ENCODE peak calls at places on chromosomes 5 and 9, in five cellular contexts. R is lower leg skin, V is HCT116, K is IMR-90, Q is Peyer's patch. E is an unnamed sample.
A peak's percentile ranks its signal among the peaks of the same experiment; 100 is the strongest.

GRCh38 chr5:96940586-96940985 is 4.7 kb downstream of the LNPEP start:
- DNase-seq in R (no peak), V (no peak), K (peak; percentile 32), Q (no peak), E (peak; percentile 7)

GRCh38 chr5:141182248-141182647 is at the start of gene PCDHB16:
- DNase-seq in R (no peak), V (no peak), K (peak; percentile 32), Q (no peak), E (no peak)

GRCh38 chr5:154519375-154519774 is 41.3 kb upstream of the HAND1 start:
- DNase-seq in R (no peak), V (no peak), K (peak; percentile 31), Q (no peak), E (no peak)

GRCh38 chr9:15176821-15177220 is 130.2 kb downstream of the TTC39B start:
- DNase-seq in R (no peak), V (no peak), K (no peak), Q (no peak), E (no peak)

GRCh38 chr5:132812123-132812948 is 766 bp upstream of the SOWAHA start:
- DNase-seq in R (no peak), V (no peak), K (no peak), Q (no peak), E (no peak)

GRCh38 chr9:17477816-17478215 is 101.0 kb upstream of the SH3GL2 start:
- DNase-seq in R (no peak), V (no peak), K (no peak), Q (no peak), E (no peak)

GRCh38 chr9:90884178-90884577 is 82.6 kb downstream of the SYK start:
- DNase-seq in R (no peak), V (no peak), K (no peak), Q (no peak), E (no peak)

GRCh38 chr9:130156672-130157071 is 15.5 kb upstream of the NCS1 start:
- DNase-seq in R (no peak), V (no peak), K (no peak), Q (no peak), E (no peak)

GRCh38 chr9:82369251-82369945 is 380.8 kb downstream of the SPATA31D1 start:
- DNase-seq in R (no peak), V (no peak), K (no peak), Q (no peak), E (no peak)

GRCh38 chr5:88952344-88952743 is 69.4 kb upstream of the MEF2C start:
- DNase-seq in R (no peak), V (peak; percentile 1), K (peak; percentile 25), Q (no peak), E (no peak)

GRCh38 chr9:94160594-94161501 is 76.6 kb downstream of the PTPDC1 start:
- DNase-seq in R (no peak), V (peak; percentile 44), K (no peak), Q (no peak), E (no peak)

GRCh38 chr9:134630861-134631260 is 10.7 kb upstream of the COL5A1 start:
- DNase-seq in R (no peak), V (no peak), K (no peak), Q (no peak), E (no peak)

GRCh38 chr9:128893354-128893753 is 11.4 kb downstream of the LRRC8A start:
- DNase-seq in R (no peak), V (no peak), K (no peak), Q (no peak), E (no peak)

GRCh38 chr9:98983295-98984268 is 39.9 kb downstream of the COL15A1 start:
- DNase-seq in R (no peak), V (no peak), K (peak; percentile 95), Q (no peak), E (no peak)

GRCh38 chr9:95817205-95817604 is 58.3 kb upstream of the ERCC6L2 start:
- DNase-seq in R (no peak), V (no peak), K (no peak), Q (no peak), E (no peak)

GRCh38 chr5:6736106-6736505 is 22.9 kb downstream of the TENT4A start:
- DNase-seq in R (no peak), V (no peak), K (no peak), Q (no peak), E (no peak)

GRCh38 chr9:1458503-1458902 is 408.3 kb downstream of the DMRT2 start:
- DNase-seq in R (peak; percentile 17), V (peak; percentile 7), K (peak; percentile 2), Q (no peak), E (peak; percentile 2)

GRCh38 chr5:14187660-14188059 is 44.5 kb downstream of the TRIO start:
- DNase-seq in R (no peak), V (no peak), K (no peak), Q (no peak), E (no peak)

GRCh38 chr5:14187157-14187556 is 44.0 kb downstream of the TRIO start:
- DNase-seq in R (no peak), V (no peak), K (no peak), Q (no peak), E (no peak)

GRCh38 chr5:14185336-14186131 is 42.4 kb downstream of the TRIO start:
- DNase-seq in R (no peak), V (no peak), K (peak; percentile 77), Q (no peak), E (no peak)

GRCh38 chr5:14184725-14185124 is 41.6 kb downstream of the TRIO start:
- DNase-seq in R (no peak), V (no peak), K (peak; percentile 77), Q (no peak), E (peak; percentile 18)

DNA sequence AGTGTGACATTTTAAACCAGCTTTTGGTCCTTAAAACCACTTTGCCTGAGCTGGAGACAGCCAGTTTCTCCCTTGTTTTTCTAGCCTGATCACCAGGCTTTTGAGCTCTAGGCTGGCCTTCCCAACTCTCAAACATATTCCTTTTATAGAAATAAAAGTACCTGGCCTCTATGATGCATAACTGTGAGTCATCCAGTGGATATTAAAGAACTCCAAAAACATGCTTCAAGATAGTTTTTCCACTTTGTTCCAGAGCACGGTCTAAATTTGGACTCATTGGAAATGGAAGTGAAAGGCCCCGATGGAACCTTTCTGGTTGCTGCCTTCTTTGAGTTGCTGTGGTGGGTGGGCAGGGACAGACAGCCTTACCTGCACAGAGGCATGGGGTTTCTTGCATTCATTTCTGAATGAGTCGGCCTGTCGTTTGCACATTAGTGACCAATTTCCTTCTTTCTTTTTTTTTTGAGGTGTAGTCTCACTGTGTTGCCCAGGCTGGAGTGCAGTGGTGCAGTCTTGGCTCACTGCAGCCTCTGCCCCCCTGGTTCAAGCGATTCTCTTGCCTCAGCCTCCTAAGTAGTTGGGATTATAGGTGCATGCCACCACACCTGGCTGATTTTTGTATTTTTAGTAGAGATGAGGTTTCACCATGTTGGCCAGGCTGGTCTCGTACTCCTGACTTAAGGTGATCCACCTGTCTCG is 43.1 kb downstream of the TRIO start:
- DNase-seq in R (no peak), V (no peak), K (peak; percentile 85), Q (no peak), E (no peak)
- TF ChIP-seq POLR2A in R (no peak), V (no peak), K (peak; percentile 65), Q (no peak), E (no peak)

GRCh38 chr5:177494356-177495195 is 2.8 kb downstream of the PDLIM7 start:
- DNase-seq in R (no peak), V (peak; percentile 49), K (peak; percentile 92), Q (no peak), E (peak; percentile 96)
- TF ChIP-seq POLR2A in R (no peak), V (no peak), K (no peak), Q (no peak), E (no peak)

GRCh38 chr5:51382759-51383493 is at the start of gene ISL1:
- DNase-seq in R (no peak), V (peak; percentile 57), K (peak; percentile 55), Q (no peak), E (no peak)
- TF ChIP-seq POLR2A in R (no peak), V (peak; percentile 44), K (no peak), Q (no peak), E (no peak)

GRCh38 chr9:137219757-137220316 is 2.2 kb downstream of the RNF208 start:
- DNase-seq in R (no peak), V (no peak), K (no peak), Q (no peak), E (no peak)

GRCh38 chr9:137217276-137218211 is 4.5 kb downstream of the RNF208 start:
- DNase-seq in R (peak; percentile 76), V (peak; percentile 53), K (no peak), Q (no peak), E (no peak)

GRCh38 chr9:137218212-137218753 is 3.8 kb downstream of the RNF208 start:
- DNase-seq in R (no peak), V (no peak), K (no peak), Q (no peak), E (no peak)

GRCh38 chr9:137220317-137221094 is 1.5 kb downstream of the RNF208 start:
- DNase-seq in R (no peak), V (no peak), K (no peak), Q (no peak), E (no peak)

DNA sequence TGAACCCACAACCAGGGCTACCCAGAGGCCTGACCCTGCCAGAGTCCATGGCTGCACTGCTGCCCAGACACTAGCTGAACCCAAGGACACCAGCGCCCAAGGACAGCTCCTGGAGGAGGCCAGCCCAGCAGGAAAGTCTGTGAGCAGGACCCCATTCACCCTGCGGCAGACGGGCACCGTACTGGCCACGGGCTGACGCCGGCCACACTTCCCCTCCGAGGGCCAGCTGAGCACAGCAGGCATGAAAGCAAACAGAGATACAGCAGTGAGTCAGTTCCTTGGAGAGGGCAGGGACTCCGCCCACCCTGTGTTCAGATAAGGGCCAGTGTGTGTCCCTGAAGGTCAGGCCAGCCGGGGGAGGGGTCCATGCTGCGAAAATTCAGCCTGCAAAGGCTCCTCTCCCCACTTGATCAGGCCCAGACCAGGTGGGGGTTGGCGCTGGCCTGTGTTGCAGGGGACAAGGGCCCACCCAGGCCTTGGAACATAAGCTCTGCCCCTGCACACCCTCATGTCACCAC is 3.2 kb downstream of the RNF208 start:
- DNase-seq in R (no peak), V (no peak), K (peak; percentile 34), Q (no peak), E (peak; percentile 99)
- TF ChIP-seq POLR2A in R (no peak), V (no peak), K (no peak), Q (peak; percentile 59), E (no peak)

GRCh38 chr5:138352722-138353549 is 451 bp downstream of the KDM3B start:
- DNase-seq in R (peak; percentile 55), V (no peak), K (peak; percentile 47), Q (peak; percentile 71), E (no peak)
- TF ChIP-seq POLR2A in R (no peak), V (no peak), K (peak; percentile 31), Q (peak; percentile 32), E (peak; percentile 33)

GRCh38 chr5:159098285-159099048 is 1.2 kb downstream of the EBF1 start:
- DNase-seq in R (no peak), V (no peak), K (no peak), Q (no peak), E (no peak)

GRCh38 chr5:159100928-159101646 is 1.4 kb upstream of the EBF1 start:
- DNase-seq in R (no peak), V (no peak), K (no peak), Q (peak; percentile 26), E (no peak)

GRCh38 chr5:159101689-159102088 is 2.0 kb upstream of the EBF1 start:
- DNase-seq in R (no peak), V (no peak), K (no peak), Q (no peak), E (no peak)

GRCh38 chr5:159099049-159099760 is 511 bp downstream of the EBF1 start:
- DNase-seq in R (no peak), V (no peak), K (peak; percentile 63), Q (peak; percentile 41), E (peak; percentile 44)

GRCh38 chr5:159100022-159100927 is 559 bp upstream of the EBF1 start:
- DNase-seq in R (peak; percentile 86), V (peak; percentile 7), K (peak; percentile 88), Q (peak; percentile 91), E (peak; percentile 84)
- TF ChIP-seq POLR2A in R (peak; percentile 29), V (no peak), K (peak; percentile 27), Q (peak; percentile 44), E (peak; percentile 69)

GRCh38 chr9:33172256-33172678 is 5.1 kb upstream of the B4GALT1 start:
- DNase-seq in R (no peak), V (no peak), K (no peak), Q (no peak), E (no peak)
- TF ChIP-seq POLR2A in R (no peak), V (no peak), K (no peak), Q (no peak), E (no peak)

E was measured in H54.